ENCODE peak calls at places on chromosomes 11 and 22, in seven cellular contexts. One of them, this sample, is unnamed.

GRCh38 chr11:128463386-128463829 is 124.0 kb downstream of the ETS1 start:
- DNase-seq in IMR-90: peak; percentile 99
- DNase-seq in heart left ventricle: peak; percentile 64
- DNase-seq in HCT116: no peak
- DNase-seq in Peyer's patch: no peak
- DNase-seq in testis: no peak
- DNase-seq in sigmoid colon: no peak
- DNase-seq in this sample: no peak

GRCh38 chr22:16936625-16937024 is 71.4 kb downstream of the GAB4 start:
- DNase-seq in IMR-90: no peak
- DNase-seq in heart left ventricle: no peak
- DNase-seq in HCT116: no peak
- DNase-seq in Peyer's patch: no peak
- DNase-seq in testis: no peak
- DNase-seq in sigmoid colon: no peak
- DNase-seq in this sample: no peak

GRCh38 chr22:31144223-31144622 is 3.9 kb upstream of the PLA2G3 start:
- DNase-seq in IMR-90: peak; percentile 50
- DNase-seq in heart left ventricle: no peak
- DNase-seq in HCT116: no peak
- DNase-seq in Peyer's patch: peak; percentile 68
- DNase-seq in testis: no peak
- DNase-seq in sigmoid colon: no peak
- DNase-seq in this sample: no peak

GRCh38 chr11:85823816-85824215 is 12.9 kb upstream of the SYTL2 start:
- DNase-seq in IMR-90: peak; percentile 46
- DNase-seq in heart left ventricle: no peak
- DNase-seq in HCT116: no peak
- DNase-seq in Peyer's patch: peak; percentile 80
- DNase-seq in testis: no peak
- DNase-seq in sigmoid colon: no peak
- DNase-seq in this sample: no peak

GRCh38 chr11:35088226-35088625 is 50.7 kb upstream of the CD44 start:
- DNase-seq in IMR-90: no peak
- DNase-seq in heart left ventricle: no peak
- DNase-seq in HCT116: no peak
- DNase-seq in Peyer's patch: no peak
- DNase-seq in testis: no peak
- DNase-seq in sigmoid colon: no peak
- DNase-seq in this sample: no peak

GRCh38 chr11:130435671-130436070 is 7.3 kb upstream of the ADAMTS8 start:
- DNase-seq in IMR-90: peak; percentile 31
- DNase-seq in heart left ventricle: no peak
- DNase-seq in HCT116: no peak
- DNase-seq in Peyer's patch: no peak
- DNase-seq in testis: no peak
- DNase-seq in sigmoid colon: no peak
- DNase-seq in this sample: peak; percentile 39

GRCh38 chr11:13984616-13985474 is 22.3 kb downstream of the SPON1 start:
- DNase-seq in IMR-90: peak; percentile 95
- DNase-seq in heart left ventricle: no peak
- DNase-seq in HCT116: no peak
- DNase-seq in Peyer's patch: no peak
- DNase-seq in testis: no peak
- DNase-seq in sigmoid colon: no peak
- DNase-seq in this sample: no peak

GRCh38 chr11:1017269-1018005 is 19.1 kb downstream of the MUC6 start:
- DNase-seq in IMR-90: no peak
- DNase-seq in heart left ventricle: no peak
- DNase-seq in HCT116: no peak
- DNase-seq in Peyer's patch: no peak
- DNase-seq in testis: peak; percentile 37
- DNase-seq in sigmoid colon: no peak
- DNase-seq in this sample: no peak

GRCh38 chr11:76654980-76655379 is 15.6 kb downstream of the LRRC32 start:
- DNase-seq in IMR-90: no peak
- DNase-seq in heart left ventricle: no peak
- DNase-seq in HCT116: no peak
- DNase-seq in Peyer's patch: peak; percentile 29
- DNase-seq in testis: no peak
- DNase-seq in sigmoid colon: peak; percentile 53
- DNase-seq in this sample: no peak

GRCh38 chr22:40053460-40053859 is 58.7 kb downstream of the FAM83F start:
- DNase-seq in IMR-90: no peak
- DNase-seq in heart left ventricle: no peak
- DNase-seq in HCT116: no peak
- DNase-seq in Peyer's patch: no peak
- DNase-seq in testis: no peak
- DNase-seq in sigmoid colon: no peak
- DNase-seq in this sample: no peak

GRCh38 chr22:40056163-40056958 is 61.6 kb downstream of the FAM83F start:
- DNase-seq in IMR-90: no peak
- DNase-seq in heart left ventricle: no peak
- DNase-seq in HCT116: no peak
- DNase-seq in Peyer's patch: no peak
- DNase-seq in testis: no peak
- DNase-seq in sigmoid colon: no peak
- DNase-seq in this sample: no peak

GRCh38 chr22:40054486-40054885 is 59.7 kb downstream of the FAM83F start:
- DNase-seq in IMR-90: no peak
- DNase-seq in heart left ventricle: no peak
- DNase-seq in HCT116: no peak
- DNase-seq in Peyer's patch: no peak
- DNase-seq in testis: no peak
- DNase-seq in sigmoid colon: no peak
- DNase-seq in this sample: no peak

GRCh38 chr22:40057652-40058051 is 62.9 kb downstream of the FAM83F start:
- DNase-seq in IMR-90: no peak
- DNase-seq in heart left ventricle: no peak
- DNase-seq in HCT116: no peak
- DNase-seq in Peyer's patch: no peak
- DNase-seq in testis: no peak
- DNase-seq in sigmoid colon: no peak
- DNase-seq in this sample: no peak

DNA sequence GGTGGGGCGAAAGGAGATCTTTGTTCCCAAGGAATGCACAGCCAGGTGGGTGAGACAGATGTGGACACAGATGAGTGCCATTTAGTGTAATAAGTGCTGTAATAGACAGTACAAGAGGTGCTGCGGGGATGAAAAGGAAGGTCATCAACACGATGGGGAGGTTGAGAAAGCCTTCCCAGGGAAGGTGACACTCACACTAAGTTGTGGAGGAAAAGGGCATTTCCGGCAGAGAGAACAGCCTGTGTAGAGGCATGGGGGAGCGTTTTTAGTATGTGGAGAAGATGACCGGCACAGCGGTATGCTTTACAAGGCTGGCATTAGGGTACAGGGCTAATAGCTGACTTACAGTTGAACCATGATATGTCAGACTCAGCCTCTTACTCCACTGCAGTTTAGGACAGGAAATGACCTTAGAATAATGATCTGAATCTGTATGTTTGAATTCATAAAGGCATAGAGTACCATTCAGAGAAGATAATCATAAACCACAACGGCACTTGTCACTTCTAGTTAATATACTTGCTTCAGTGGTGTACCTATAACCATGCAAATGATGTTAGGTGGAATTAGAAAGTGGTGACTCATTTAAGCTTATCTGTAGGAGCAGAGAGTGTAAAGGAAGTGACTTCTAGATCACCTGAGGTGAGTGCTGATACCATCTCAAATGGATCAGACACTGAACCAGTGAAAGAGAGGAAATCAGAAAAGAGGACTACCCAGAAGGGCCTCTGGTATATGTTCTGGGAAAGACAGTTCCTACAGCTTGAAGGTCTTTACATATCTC is 60.6 kb downstream of the FAM83F start:
- DNase-seq in IMR-90: no peak
- DNase-seq in heart left ventricle: no peak
- DNase-seq in HCT116: no peak
- DNase-seq in Peyer's patch: no peak
- DNase-seq in testis: no peak
- DNase-seq in sigmoid colon: no peak
- DNase-seq in this sample: no peak
- H3K4me3 ChIP-seq in IMR-90: no peak overlapping the region
- H3K4me3 ChIP-seq in heart left ventricle: no peak overlapping the region
- H3K4me3 ChIP-seq in HCT116: no peak overlapping the region
- H3K4me3 ChIP-seq in Peyer's patch: no peak overlapping the region
- H3K4me3 ChIP-seq in testis: no peak overlapping the region
- H3K4me3 ChIP-seq in sigmoid colon: no peak overlapping the region
- H3K4me3 ChIP-seq in this sample: no peak overlapping the region

GRCh38 chr22:38924197-38924952 is 33.0 kb upstream of the APOBEC3A start:
- DNase-seq in IMR-90: peak; percentile 90
- DNase-seq in heart left ventricle: peak; percentile 80
- DNase-seq in HCT116: peak; percentile 80
- DNase-seq in Peyer's patch: peak; percentile 88
- DNase-seq in testis: peak; percentile 76
- DNase-seq in sigmoid colon: peak; percentile 89
- DNase-seq in this sample: peak; percentile 94
- TF ChIP-seq POLR2A in IMR-90: no peak
- TF ChIP-seq POLR2A in heart left ventricle: no peak
- TF ChIP-seq POLR2A in HCT116: no peak
- TF ChIP-seq POLR2A in Peyer's patch: no peak
- TF ChIP-seq POLR2A in testis: no peak
- TF ChIP-seq POLR2A in sigmoid colon: no peak
- TF ChIP-seq POLR2A in this sample: no peak

GRCh38 chr11:10564692-10565318 is 3.7 kb downstream of the LYVE1 start:
- DNase-seq in IMR-90: no peak
- DNase-seq in heart left ventricle: no peak
- DNase-seq in HCT116: no peak
- DNase-seq in Peyer's patch: no peak
- DNase-seq in testis: peak; percentile 32
- DNase-seq in sigmoid colon: no peak
- DNase-seq in this sample: no peak
- H3K27ac ChIP-seq in IMR-90: no peak overlapping the region
- H3K27ac ChIP-seq in heart left ventricle: no peak overlapping the region
- H3K27ac ChIP-seq in HCT116: no peak overlapping the region
- H3K27ac ChIP-seq in Peyer's patch: no peak overlapping the region
- H3K27ac ChIP-seq in testis: no peak overlapping the region
- H3K27ac ChIP-seq in sigmoid colon: no peak overlapping the region
- H3K27ac ChIP-seq in this sample: no peak overlapping the region

GRCh38 chr22:46081036-46081830 is 69.1 kb upstream of the PPARA start:
- DNase-seq in IMR-90: no peak
- DNase-seq in heart left ventricle: peak; percentile 32
- DNase-seq in HCT116: no peak
- DNase-seq in Peyer's patch: peak; percentile 44
- DNase-seq in testis: peak; percentile 30
- DNase-seq in sigmoid colon: peak; percentile 76
- DNase-seq in this sample: peak; percentile 2

GRCh38 chr22:46078241-46079092 is 71.9 kb upstream of the PPARA start:
- DNase-seq in IMR-90: no peak
- DNase-seq in heart left ventricle: peak; percentile 89
- DNase-seq in HCT116: no peak
- DNase-seq in Peyer's patch: peak; percentile 44
- DNase-seq in testis: peak; percentile 78
- DNase-seq in sigmoid colon: peak; percentile 91
- DNase-seq in this sample: peak; percentile 41

GRCh38 chr22:46081831-46082210 is 68.5 kb upstream of the PPARA start:
- DNase-seq in IMR-90: no peak
- DNase-seq in heart left ventricle: peak; percentile 33
- DNase-seq in HCT116: no peak
- DNase-seq in Peyer's patch: peak; percentile 43
- DNase-seq in testis: peak; percentile 50
- DNase-seq in sigmoid colon: peak; percentile 68
- DNase-seq in this sample: no peak

GRCh38 chr22:46079093-46079860 is 71.0 kb upstream of the PPARA start:
- DNase-seq in IMR-90: no peak
- DNase-seq in heart left ventricle: no peak
- DNase-seq in HCT116: no peak
- DNase-seq in Peyer's patch: peak; percentile 46
- DNase-seq in testis: peak; percentile 17
- DNase-seq in sigmoid colon: peak; percentile 68
- DNase-seq in this sample: peak; percentile 2

GRCh38 chr22:46079861-46080821 is 70.2 kb upstream of the PPARA start:
- DNase-seq in IMR-90: no peak
- DNase-seq in heart left ventricle: peak; percentile 75
- DNase-seq in HCT116: no peak
- DNase-seq in Peyer's patch: peak; percentile 58
- DNase-seq in testis: peak; percentile 90
- DNase-seq in sigmoid colon: peak; percentile 95
- DNase-seq in this sample: peak; percentile 29
- H3K4me3 ChIP-seq in IMR-90: peak overlapping the region; percentile 35
- H3K4me3 ChIP-seq in heart left ventricle: peak overlapping the region; percentile 94
- H3K4me3 ChIP-seq in HCT116: peak overlapping the region; percentile 60
- H3K4me3 ChIP-seq in Peyer's patch: peak overlapping the region; percentile 26
- H3K4me3 ChIP-seq in testis: peak overlapping the region; percentile 86
- H3K4me3 ChIP-seq in sigmoid colon: peak overlapping the region; percentile 88
- H3K4me3 ChIP-seq in this sample: no peak overlapping the region

This sample was measured in thyroid gland.